ENCODE peak calls at places on chromosomes 11 and 22, in five cellular contexts. F is ovary, M is HCT116, B is thyroid gland, R is astrocyte. O is an unnamed sample. For H3K4me1 and H3K9me3, the result is how much of the 10 kb centered on the place peaks cover.

GRCh38 chr11:72224587-72225410 is at the start of gene INPPL1:
- DNase-seq in F (peak), M (no peak), B (peak), R (no peak), O (peak)

GRCh38 chr11:2775083-2775625 is 75.4 kb upstream of the KCNQ1OT1 start:
- DNase-seq in F (peak), M (no peak), B (no peak), R (no peak), O (no peak)

GRCh38 chr11:73137262-73137941 is 4.7 kb downstream of the FCHSD2 start:
- DNase-seq in F (no peak), M (no peak), B (no peak), R (no peak), O (no peak)

GRCh38 chr11:1389932-1390587 is at the start of gene BRSK2:
- DNase-seq in F (peak), M (no peak), B (peak), R (no peak), O (no peak)

GRCh38 chr11:129236850-129237249 is 44.7 kb upstream of the ARHGAP32 start:
- DNase-seq in F (no peak), M (no peak), B (no peak), R (no peak), O (no peak)

GRCh38 chr11:19769820-19770219 is 57.2 kb downstream of the NAV2 start:
- DNase-seq in F (no peak), M (no peak), B (no peak), R (peak), O (no peak)

GRCh38 chr11:109644158-109644557 is 222.2 kb downstream of the C11orf87 start:
- DNase-seq in F (no peak), M (no peak), B (no peak), R (no peak), O (no peak)

GRCh38 chr11:124751741-124752470 is at the start of gene VSIG2:
- DNase-seq in F (no peak), M (no peak), B (peak), R (no peak), O (no peak)

GRCh38 chr22:30252411-30253204 is 6.0 kb upstream of the LIF start:
- DNase-seq in F (no peak), M (peak), B (no peak), R (no peak), O (no peak)

GRCh38 chr11:77308838-77309237 is 7.4 kb upstream of the GDPD4 start:
- DNase-seq in F (no peak), M (no peak), B (no peak), R (no peak), O (no peak)

GRCh38 chr11:6757373-6757967 is 14.3 kb downstream of the OR2AG2 start:
- DNase-seq in F (peak), M (peak), B (peak), R (peak), O (no peak)

GRCh38 chr22:37109242-37109917 is at the start of gene TMPRSS6:
- DNase-seq in F (no peak), M (no peak), B (no peak), R (no peak), O (no peak)

GRCh38 chr11:112899235-112899634 is 62.0 kb upstream of the NCAM1 start:
- DNase-seq in F (no peak), M (no peak), B (no peak), R (no peak), O (no peak)

GRCh38 chr11:46970913-46971625 is 34.5 kb downstream of the CSTPP1 start:
- DNase-seq in F (no peak), M (no peak), B (no peak), R (no peak), O (no peak)

GRCh38 chr11:107741044-107741823 is 29.4 kb upstream of the SLN start:
- DNase-seq in F (no peak), M (peak), B (peak), R (no peak), O (no peak)

GRCh38 chr11:59429924-59430516 is 3.8 kb upstream of the OR5A2 start:
- DNase-seq in F (no peak), M (peak), B (no peak), R (peak), O (no peak)

GRCh38 chr11:62919476-62919875 is 1.7 kb downstream of the CHRM1 start:
- DNase-seq in F (no peak), M (no peak), B (no peak), R (no peak), O (no peak)

GRCh38 chr11:9516113-9516512 is 55.3 kb downstream of the ZNF143 start:
- DNase-seq in F (no peak), M (no peak), B (no peak), R (no peak), O (no peak)

GRCh38 chr11:112942966-112943643 is 18.1 kb upstream of the NCAM1 start:
- DNase-seq in F (no peak), M (no peak), B (peak), R (no peak), O (no peak)

GRCh38 chr11:27496461-27496860 is 10.1 kb downstream of the LIN7C start:
- DNase-seq in F (no peak), M (no peak), B (no peak), R (peak), O (no peak)

GRCh38 chr11:97965849-97966646 is 1054.7 kb upstream of the CNTN5 start:
- DNase-seq in F (no peak), M (no peak), B (no peak), R (peak), O (no peak)

GRCh38 chr11:102940714-102941588 is 14.6 kb downstream of the MMP13 start:
- DNase-seq in F (no peak), M (peak), B (peak), R (peak), O (no peak)

GRCh38 chr11:56663386-56663785 is at the start of gene OR5AR1:
- DNase-seq in F (no peak), M (no peak), B (no peak), R (no peak), O (no peak)

GRCh38 chr11:101439488-101439887 is 144.3 kb downstream of the TRPC6 start:
- DNase-seq in F (no peak), M (no peak), B (no peak), R (no peak), O (no peak)

GRCh38 chr11:93717501-93717900 is 23.8 kb downstream of the TAF1D start:
- DNase-seq in F (no peak), M (no peak), B (no peak), R (peak), O (no peak)

GRCh38 chr11:28621648-28622215 is 513.5 kb downstream of the METTL15 start:
- DNase-seq in F (peak), M (no peak), B (no peak), R (peak), O (no peak)

GRCh38 chr11:74288161-74288560 is 23.3 kb downstream of the P4HA3 start:
- DNase-seq in F (no peak), M (no peak), B (peak), R (peak), O (no peak)

GRCh38 chr11:73240190-73240781 is 22.2 kb downstream of the P2RY2 start:
- DNase-seq in F (no peak), M (no peak), B (peak), R (peak), O (peak)

GRCh38 chr11:86941077-86941870 is 13.9 kb downstream of the FZD4 start:
- DNase-seq in F (no peak), M (no peak), B (no peak), R (no peak), O (no peak)
- H3K4me1 ChIP-seq in F (under half), M (under half), B (under half), R (under half), O (under half)

GRCh38 chr22:47813661-47814060 is 1051.2 kb downstream of the TBC1D22A start:
- DNase-seq in F (no peak), M (no peak), B (no peak), R (no peak), O (no peak)

GRCh38 chr22:47817380-47817779 is 1054.9 kb downstream of the TBC1D22A start:
- DNase-seq in F (no peak), M (no peak), B (no peak), R (no peak), O (no peak)

GRCh38 chr22:47816121-47816915 is 1053.9 kb downstream of the TBC1D22A start:
- DNase-seq in F (no peak), M (no peak), B (no peak), R (no peak), O (no peak)

GRCh38 chr22:47811971-47812370 is 1049.5 kb downstream of the TBC1D22A start:
- DNase-seq in F (no peak), M (no peak), B (no peak), R (no peak), O (no peak)

DNA sequence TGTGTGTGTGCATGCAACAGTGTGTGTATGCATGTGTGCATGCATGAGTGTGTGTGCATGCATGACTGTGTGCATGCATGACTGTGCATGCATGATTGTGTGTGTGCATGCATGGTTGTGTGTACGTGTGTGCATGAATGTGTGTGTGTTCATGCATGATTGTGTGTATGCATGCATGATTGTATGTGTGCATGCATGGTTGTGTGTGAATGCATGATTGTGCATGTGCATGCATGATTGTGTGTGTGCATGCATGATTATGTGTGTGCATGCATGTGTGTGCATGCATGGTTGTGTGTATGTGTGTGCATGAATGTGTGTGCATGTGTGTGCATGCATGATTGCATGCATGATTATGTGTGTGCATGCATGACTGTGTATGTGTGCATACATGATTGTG is 1052.0 kb downstream of the TBC1D22A start:
- DNase-seq in F (no peak), M (no peak), B (no peak), R (no peak), O (no peak)
- H3K9me3 ChIP-seq in F (under half), M (under half), B (under half), R (under half), O (under half)

GRCh38 chr22:49833340-49834007 is 5.8 kb upstream of the BRD1 start:
- DNase-seq in F (no peak), M (peak), B (no peak), R (no peak), O (no peak)

GRCh38 chr22:49838771-49839717 is 11.4 kb upstream of the BRD1 start:
- DNase-seq in F (no peak), M (no peak), B (no peak), R (peak), O (peak)
- H3K4me3 ChIP-seq in F (no peak), M (no peak), B (no peak), R (no peak), O (no peak)

GRCh38 chr11:8206251-8207079 is 37.6 kb upstream of the RIC3 start:
- DNase-seq in F (peak), M (no peak), B (no peak), R (peak), O (no peak)
- H3K4me1 ChIP-seq in F (under half), M (under half), B (under half), R (under half), O (under half)

GRCh38 chr22:49332691-49333090 is 495.0 kb downstream of the BRD1 start:
- DNase-seq in F (no peak), M (no peak), B (no peak), R (no peak), O (peak)
- H3K9me3 ChIP-seq in F (under half), M (under half), B (under half), R (under half), O (under half)

GRCh38 chr22:29032014-29032475 is 29.6 kb downstream of the C22orf31 start:
- DNase-seq in F (no peak), M (no peak), B (no peak), R (no peak), O (no peak)
- H3K4me3 ChIP-seq in F (no peak), M (peak), B (no peak), R (peak), O (no peak)

DNA sequence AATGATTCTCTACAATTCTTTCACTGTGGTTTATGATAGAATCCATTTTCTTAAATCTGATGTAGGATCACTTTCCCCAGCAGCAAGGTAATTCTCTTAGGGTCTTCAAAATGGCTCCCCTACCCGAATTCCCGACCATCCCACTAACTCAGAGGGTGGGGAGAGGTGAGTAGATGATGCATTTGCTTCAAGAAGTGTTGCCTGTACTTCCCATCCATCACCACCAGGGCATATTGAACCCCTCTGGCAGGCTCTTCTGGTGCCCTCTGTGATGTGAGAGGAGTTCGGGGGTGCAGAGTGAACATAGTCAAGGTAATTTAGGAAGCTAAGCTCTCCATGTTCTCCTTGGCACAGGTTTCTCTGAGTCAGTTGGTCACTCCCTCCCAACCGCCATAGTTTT is 52.3 kb downstream of the ZNRF3 start:
- DNase-seq in F (no peak), M (no peak), B (no peak), R (no peak), O (no peak)
- H3K4me1 ChIP-seq in F (under half), M (under half), B (under half), R (under half), O (under half)

DNA sequence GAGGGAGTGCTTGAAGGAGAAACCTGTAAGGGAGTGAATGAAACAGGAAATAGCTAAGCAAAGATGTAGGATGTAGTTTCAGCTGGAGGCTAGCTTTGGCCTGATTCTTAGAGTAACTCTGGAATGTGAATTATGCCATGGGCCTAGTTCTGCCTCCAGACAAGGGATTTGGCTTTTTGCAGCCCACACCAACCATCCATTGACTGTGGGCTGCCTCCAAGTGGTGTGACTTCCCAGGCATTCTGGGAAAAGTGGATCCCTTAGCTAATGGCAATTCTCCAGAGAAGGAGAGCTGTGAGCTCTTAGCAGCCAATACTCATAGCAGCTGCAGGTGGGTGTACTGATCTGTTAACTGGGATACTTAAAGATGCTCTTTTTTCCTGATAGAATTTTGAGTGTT is 2.0 kb upstream of the OR9I1 start:
- DNase-seq in F (no peak), M (no peak), B (no peak), R (no peak), O (no peak)
- H3K9me3 ChIP-seq in F (under half), M (under half), B (under half), R (under half), O (under half)

O was measured in aorta.